ENCODE peak calls at places on chromosome 5, in four cellular contexts. D is HFF-Myc, H is gastrocnemius medialis, Y is body of pancreas. U is an unnamed sample.

GRCh38 chr5:111347021-111347420 is 122.8 kb downstream of the CAMK4 start:
- DNase-seq in D (no peak), H (no peak), Y (no peak), U (no peak)

GRCh38 chr5:142748568-142749249 is 21.5 kb upstream of the ARHGAP26 start:
- DNase-seq in D (no peak), H (peak; percentile 11), Y (peak; percentile 47), U (no peak)

GRCh38 chr5:16430349-16431089 is 35.1 kb downstream of the ZNF622 start:
- DNase-seq in D (no peak), H (no peak), Y (no peak), U (no peak)

GRCh38 chr5:90802695-90803317 is 244.2 kb downstream of the ADGRV1 start:
- DNase-seq in D (peak; percentile 1), H (no peak), Y (peak; percentile 35), U (no peak)

GRCh38 chr5:60544162-60544561 is 155.8 kb downstream of the DEPDC1B start:
- DNase-seq in D (no peak), H (no peak), Y (no peak), U (no peak)

GRCh38 chr5:138238034-138238433 is 24.9 kb upstream of the CDC23 start:
- DNase-seq in D (no peak), H (no peak), Y (no peak), U (no peak)

GRCh38 chr5:120368923-120369715 is 95.0 kb upstream of the PRR16 start:
- DNase-seq in D (no peak), H (no peak), Y (peak; percentile 92), U (no peak)

GRCh38 chr5:83472508-83473343 is 1.2 kb downstream of the VCAN start:
- DNase-seq in D (no peak), H (peak; percentile 18), Y (peak; percentile 29), U (no peak)

GRCh38 chr5:24789631-24790354 is 145.0 kb upstream of the CDH10 start:
- DNase-seq in D (no peak), H (no peak), Y (no peak), U (no peak)

GRCh38 chr5:7668161-7668560 is 182.8 kb downstream of the CFAP90 start:
- DNase-seq in D (no peak), H (no peak), Y (no peak), U (no peak)

GRCh38 chr5:176364765-176365662 is at the start of gene ARL10:
- DNase-seq in D (no peak), H (no peak), Y (no peak), U (no peak)

GRCh38 chr5:179699640-179700298 is 1.0 kb downstream of the CANX start:
- DNase-seq in D (no peak), H (no peak), Y (peak; percentile 61), U (no peak)

GRCh38 chr5:41337240-41337639 is 123.9 kb upstream of the C6 start:
- DNase-seq in D (no peak), H (no peak), Y (no peak), U (no peak)

GRCh38 chr5:108727154-108727638 is 20.5 kb upstream of the FER start:
- DNase-seq in D (peak; percentile 12), H (peak; percentile 24), Y (peak; percentile 69), U (no peak)

GRCh38 chr5:135977375-135977928 is 22.7 kb upstream of the LECT2 start:
- DNase-seq in D (no peak), H (no peak), Y (peak; percentile 79), U (peak; percentile 88)

GRCh38 chr5:59423021-59423420 is 470.5 kb downstream of the PDE4D start:
- DNase-seq in D (no peak), H (no peak), Y (no peak), U (no peak)

GRCh38 chr5:33997331-33997983 is 10.4 kb downstream of the AMACR start:
- DNase-seq in D (peak; percentile 72), H (peak; percentile 55), Y (peak; percentile 89), U (peak; percentile 86)

GRCh38 chr5:176743828-176744583 is 66.4 kb upstream of the UNC5A start:
- DNase-seq in D (no peak), H (no peak), Y (no peak), U (no peak)

GRCh38 chr5:60417500-60418181 is 282.3 kb downstream of the DEPDC1B start:
- DNase-seq in D (no peak), H (no peak), Y (no peak), U (no peak)

GRCh38 chr5:173834070-173834771 is 53.9 kb upstream of the CPEB4 start:
- DNase-seq in D (no peak), H (no peak), Y (no peak), U (no peak)

GRCh38 chr5:32024751-32025150 is 149.4 kb downstream of the GOLPH3 start:
- DNase-seq in D (no peak), H (no peak), Y (no peak), U (no peak)

GRCh38 chr5:76384189-76384588 is 18.9 kb upstream of the IQGAP2 start:
- DNase-seq in D (no peak), H (no peak), Y (peak; percentile 77), U (no peak)

GRCh38 chr5:29697786-29698414 is 1495.6 kb upstream of the CDH6 start:
- DNase-seq in D (no peak), H (no peak), Y (no peak), U (no peak)

GRCh38 chr5:138659121-138659520 is 83.9 kb upstream of the HSPA9 start:
- DNase-seq in D (no peak), H (no peak), Y (no peak), U (no peak)

GRCh38 chr5:31847354-31847753 is 208.4 kb downstream of the PDZD2 start:
- DNase-seq in D (no peak), H (no peak), Y (no peak), U (no peak)

DNA sequence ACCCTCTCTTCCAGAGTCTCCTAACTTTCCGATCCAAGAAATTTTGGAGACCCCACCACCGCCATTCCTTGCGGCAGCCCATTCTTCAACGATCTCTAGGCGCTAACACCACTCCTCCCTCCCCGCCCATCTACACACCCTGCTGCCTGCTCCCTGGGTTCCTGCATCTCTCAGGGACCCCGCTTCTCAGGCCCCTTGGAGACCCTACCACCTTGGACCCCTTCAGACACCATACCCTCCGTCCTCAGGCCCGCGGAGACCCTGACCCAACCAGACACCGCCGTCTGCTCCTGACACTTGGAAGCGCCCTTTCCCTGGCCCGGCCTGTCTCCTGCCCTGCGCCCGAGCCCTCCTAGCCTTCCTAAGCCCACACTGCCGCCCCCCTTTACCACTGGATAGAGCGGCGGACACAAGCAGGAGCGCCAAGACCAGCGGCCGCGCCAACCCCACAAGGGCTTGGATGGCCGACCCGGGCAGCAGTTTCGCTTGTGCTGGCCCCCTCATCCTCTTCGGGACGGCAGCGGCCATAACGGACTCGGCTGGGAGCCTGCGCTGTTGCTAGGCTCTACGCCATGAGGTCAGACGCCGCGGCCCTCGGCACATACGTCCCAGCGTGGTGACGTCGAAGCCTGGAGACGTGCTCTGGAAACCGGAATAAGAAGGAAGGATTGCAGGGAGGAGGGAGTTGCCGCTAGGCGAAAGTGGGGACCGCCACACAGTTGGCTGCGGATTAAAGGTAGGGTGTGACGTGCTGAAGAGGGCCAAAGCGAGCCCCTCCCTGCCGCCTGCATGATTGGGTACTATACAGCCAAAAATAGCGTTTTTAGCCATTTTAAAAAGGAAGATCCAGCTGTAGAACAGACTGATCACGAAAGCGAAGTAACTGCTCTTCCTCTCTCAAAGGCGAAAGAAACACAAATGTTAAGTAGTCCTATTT is at the start of gene C5orf15:
- DNase-seq in D (peak; percentile 92), H (peak; percentile 94), Y (peak; percentile 98), U (peak; percentile 89)
- TF ChIP-seq CTCF in D (no peak), H (peak; percentile 24), Y (peak; percentile 14), U (peak; percentile 21)

DNA sequence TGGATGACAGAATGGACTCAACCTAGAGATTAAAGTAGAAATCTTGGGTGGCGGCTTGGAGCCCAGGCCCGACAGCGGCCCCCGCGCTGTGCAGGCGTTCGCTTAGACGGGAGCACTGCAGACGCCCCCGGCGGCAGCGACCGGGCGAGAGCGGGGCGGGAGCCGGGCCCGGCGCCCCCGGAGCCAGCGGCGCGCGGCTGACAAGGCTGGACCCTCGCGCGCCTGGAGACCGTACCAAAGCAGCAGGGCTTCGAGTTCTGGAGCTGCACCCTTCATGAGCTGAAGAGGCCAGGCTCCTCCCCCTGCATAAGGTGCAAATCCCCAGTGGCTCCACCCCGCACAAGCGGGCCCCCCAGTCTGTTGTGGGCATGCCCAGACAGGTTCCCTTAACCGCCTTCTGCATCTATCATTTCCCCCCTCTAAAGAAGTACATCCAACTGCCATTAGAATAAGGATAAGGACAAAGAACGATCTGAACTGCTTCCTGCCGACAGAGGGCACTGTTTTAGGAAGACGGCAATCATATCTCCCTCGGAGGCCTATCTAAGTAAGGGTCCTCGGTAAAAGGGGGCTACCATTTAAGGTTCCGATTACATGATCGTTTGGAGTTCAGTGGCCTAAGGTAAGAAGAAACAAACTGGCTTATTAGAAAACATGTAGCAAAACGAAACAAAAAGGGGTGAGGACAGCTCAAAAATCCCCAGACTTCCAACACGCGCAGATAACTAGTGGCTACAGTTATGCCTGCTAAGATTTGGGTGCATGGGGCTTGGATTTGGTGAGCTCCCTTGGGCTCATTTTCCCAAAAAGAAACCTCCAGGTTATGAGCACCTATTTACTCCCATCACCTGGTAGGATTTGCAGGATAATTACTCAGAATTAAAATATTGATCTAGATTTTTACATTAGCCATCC is 66.3 kb downstream of the RGMB start:
- DNase-seq in D (no peak), H (no peak), Y (no peak), U (no peak)
- TF ChIP-seq CTCF in D (no peak), H (no peak), Y (no peak), U (peak; percentile 14)

DNA sequence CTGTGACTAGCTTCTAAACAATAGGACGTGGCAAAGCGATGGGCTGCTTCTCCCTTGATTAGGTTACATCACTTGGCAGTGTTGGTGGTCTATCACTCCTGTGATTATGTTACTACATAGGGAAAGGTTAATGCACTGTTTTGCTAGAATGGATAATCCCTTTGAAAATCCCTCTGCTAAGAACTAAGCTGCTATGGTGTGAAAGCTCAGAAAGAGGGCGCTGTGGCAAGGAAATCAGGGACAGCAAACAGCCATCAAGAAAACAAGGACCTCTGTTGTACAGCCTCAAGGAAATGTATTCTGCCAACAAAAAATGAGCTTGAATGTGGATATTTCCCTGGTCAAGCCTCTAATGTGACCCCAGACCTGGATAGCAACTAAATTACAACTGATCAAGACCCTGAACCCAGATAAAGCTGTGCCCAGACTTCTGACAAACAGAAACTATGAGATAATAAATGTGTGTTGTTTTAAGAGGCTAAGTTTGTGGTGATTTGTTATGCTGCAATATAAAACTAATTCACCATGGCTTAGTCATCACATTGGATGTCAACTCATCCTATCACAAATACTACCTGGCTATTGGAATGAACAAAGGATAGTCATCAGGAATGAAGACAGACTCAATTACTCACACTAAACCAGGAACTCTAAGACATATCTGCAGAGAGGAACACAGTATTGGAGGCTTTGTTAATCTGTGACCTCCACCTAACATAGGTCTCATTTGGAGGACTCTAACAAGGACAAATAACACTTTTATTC is 1215.9 kb downstream of the EFNA5 start:
- DNase-seq in D (peak; percentile 14), H (no peak), Y (no peak), U (no peak)
- TF ChIP-seq CTCF in D (peak; percentile 59), H (no peak), Y (no peak), U (peak; percentile 18)

GRCh38 chr5:140258016-140258415 is 44.9 kb downstream of the PFDN1 start:
- DNase-seq in D (peak; percentile 26), H (no peak), Y (no peak), U (no peak)

GRCh38 chr5:140260089-140260656 is 42.7 kb downstream of the PFDN1 start:
- DNase-seq in D (no peak), H (no peak), Y (no peak), U (no peak)

GRCh38 chr5:140256726-140257125 is 46.2 kb downstream of the PFDN1 start:
- DNase-seq in D (no peak), H (no peak), Y (no peak), U (no peak)

GRCh38 chr5:140259509-140259908 is 43.4 kb downstream of the PFDN1 start:
- DNase-seq in D (no peak), H (no peak), Y (no peak), U (no peak)

DNA sequence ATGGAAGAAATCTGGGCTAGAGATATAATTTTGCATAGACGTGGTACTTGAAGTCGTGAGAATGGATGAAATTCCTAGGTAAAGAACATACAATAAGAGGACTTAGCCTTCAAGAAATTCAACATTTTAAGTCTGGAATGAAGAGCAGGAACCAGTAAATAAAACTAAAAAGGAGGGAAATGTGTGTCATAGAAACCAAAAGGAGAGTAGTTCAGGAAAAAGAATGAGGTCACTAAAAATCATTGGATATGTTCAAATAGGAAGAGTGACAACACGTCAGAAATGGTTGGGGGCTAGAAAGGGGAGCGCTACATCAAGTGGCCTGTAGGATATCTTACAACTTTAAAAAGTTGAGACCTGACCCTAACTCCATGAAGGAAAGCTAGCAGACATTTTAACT is 44.0 kb downstream of the PFDN1 start:
- DNase-seq in D (no peak), H (no peak), Y (no peak), U (no peak)
- TF ChIP-seq CTCF in D (no peak), H (no peak), Y (no peak), U (no peak)

U was measured in AG09309.